ENCODE peak calls at places on chromosomes 2 and 18, in seven cellular contexts. L is MM.1S, Q is iPS DF 6.9, X is pancreas, A is cardiac muscle cell, P is NT2/D1, S is aorta. H is an unnamed sample. For H3K4me1, the result is how much of the 10 kb centered on the place peaks cover.

GRCh38 chr2:55856936-55857335 is 66.6 kb downstream of the EFEMP1 start:
- DNase-seq in L (no peak), P (no peak), Q (no peak), A (peak), X (no peak), S (no peak), H (no peak)

GRCh38 chr2:27545348-27546141 is 37.3 kb upstream of the ZNF512 start:
- DNase-seq in L (no peak), X (no peak), Q (no peak), S (no peak), A (peak), P (no peak), H (no peak)

GRCh38 chr18:32975166-32975441 is 202.3 kb upstream of the KLHL14 start:
- DNase-seq in P (no peak), Q (no peak), S (no peak), L (no peak), X (no peak), A (no peak), H (no peak)

GRCh38 chr2:17164550-17164949 is 353.7 kb downstream of the RAD51AP2 start:
- DNase-seq in X (no peak), S (no peak), P (no peak), A (no peak), L (no peak), Q (no peak), H (no peak)

GRCh38 chr18:59459352-59460059 is 100.4 kb upstream of the LMAN1 start:
- DNase-seq in P (no peak), S (no peak), Q (no peak), A (peak), X (no peak), L (peak), H (no peak)

GRCh38 chr2:169877406-169877805 is 50.2 kb downstream of the UBR3 start:
- DNase-seq in X (no peak), P (no peak), A (peak), S (no peak), Q (no peak), L (no peak), H (no peak)

GRCh38 chr2:2892892-2893291 is 484.7 kb downstream of the EIPR1 start:
- DNase-seq in P (no peak), S (no peak), Q (no peak), A (no peak), X (no peak), L (no peak), H (no peak)

GRCh38 chr2:191303349-191304005 is 58.3 kb downstream of the MYO1B start:
- DNase-seq in X (no peak), P (no peak), L (no peak), Q (no peak), S (no peak), A (no peak), H (no peak)

GRCh38 chr2:150860301-150860700 is 372.8 kb upstream of the RND3 start:
- DNase-seq in X (no peak), P (no peak), Q (no peak), L (no peak), S (no peak), A (no peak), H (no peak)

GRCh38 chr2:74910245-74910644 is 48.2 kb upstream of the POLE4 start:
- DNase-seq in X (no peak), Q (no peak), A (no peak), L (no peak), P (no peak), S (no peak), H (no peak)

GRCh38 chr2:66507673-66508127 is 72.8 kb downstream of the MEIS1 start:
- DNase-seq in P (peak), X (no peak), Q (peak), S (no peak), A (no peak), L (no peak), H (no peak)

GRCh38 chr2:187302146-187302545 is 145.9 kb downstream of the CALCRL start:
- DNase-seq in A (peak), S (no peak), Q (no peak), L (no peak), P (no peak), X (no peak), H (no peak)

GRCh38 chr2:126657146-126657635 is 1.2 kb downstream of the GYPC start:
- DNase-seq in P (no peak), Q (no peak), A (peak), L (peak), X (no peak), S (peak), H (peak)

GRCh38 chr18:70165936-70166335 is 39.6 kb downstream of the RTTN start:
- DNase-seq in X (no peak), S (no peak), Q (no peak), P (no peak), L (peak), A (no peak), H (no peak)

GRCh38 chr2:161954103-161954502 is 119.9 kb downstream of the DPP4 start:
- DNase-seq in P (no peak), A (no peak), Q (no peak), S (no peak), L (peak), X (no peak), H (no peak)

DNA sequence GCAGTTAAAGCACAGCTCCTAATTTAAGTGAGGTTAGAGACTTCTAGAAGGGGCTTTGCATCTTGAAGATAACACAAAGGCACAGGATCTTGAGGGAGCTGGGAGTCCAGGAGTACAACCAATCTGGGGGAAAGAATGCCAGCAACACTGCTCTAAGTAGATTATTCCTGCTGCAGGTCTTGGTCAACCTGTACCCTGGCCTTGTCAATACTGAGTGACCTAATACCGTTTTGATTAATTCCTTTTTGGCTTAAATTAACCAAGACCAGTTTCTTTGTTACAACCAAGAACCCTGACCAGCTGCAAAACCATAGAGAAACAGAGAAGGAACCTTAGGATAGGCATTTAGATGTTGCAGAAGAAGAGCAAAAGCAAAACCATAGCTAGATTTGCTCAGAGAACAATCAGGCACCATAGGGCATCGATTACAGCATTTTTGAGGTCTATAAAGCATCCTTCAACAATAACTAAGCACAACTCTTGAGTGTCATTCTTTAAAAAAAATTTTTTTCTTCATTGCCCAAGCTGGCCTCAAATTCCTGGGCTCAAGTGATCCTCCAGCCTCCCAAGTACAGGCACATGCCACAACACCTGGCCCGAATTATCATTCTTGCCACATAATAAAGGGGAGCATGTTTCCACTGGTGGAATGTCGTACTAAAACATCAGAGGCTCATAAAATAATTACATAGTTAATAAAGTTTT is 6.3 kb downstream of the STARD7 start:
- DNase-seq in X (no peak), Q (no peak), S (no peak), A (no peak), L (no peak), P (no peak), H (no peak)
- H3K4me1 ChIP-seq in X (half or more), Q (under half), S (under half), A (under half), L (under half), P (under half), H (under half)

GRCh38 chr2:64324746-64325410 is 129.1 kb upstream of the LGALSL start:
- DNase-seq in Q (no peak), P (no peak), A (no peak), X (no peak), S (no peak), L (no peak), H (no peak)

GRCh38 chr2:64327129-64327509 is 126.8 kb upstream of the LGALSL start:
- DNase-seq in L (no peak), S (no peak), Q (no peak), A (no peak), P (no peak), X (no peak), H (no peak)

GRCh38 chr2:64326578-64327050 is 127.3 kb upstream of the LGALSL start:
- DNase-seq in Q (no peak), S (no peak), A (no peak), L (no peak), P (no peak), X (no peak), H (no peak)

GRCh38 chr2:64325477-64325851 is 128.5 kb upstream of the LGALSL start:
- DNase-seq in S (no peak), P (no peak), L (no peak), Q (no peak), A (no peak), X (no peak), H (no peak)

GRCh38 chr2:64325852-64326577 is 127.9 kb upstream of the LGALSL start:
- DNase-seq in Q (no peak), X (no peak), S (no peak), A (no peak), P (no peak), L (peak), H (no peak)
- H3K4me3 ChIP-seq in Q (no peak), X (no peak), S (no peak), A (no peak), P (no peak), L (no peak), H (no peak)

GRCh38 chr2:120896126-120896525 is 160.5 kb downstream of the GLI2 start:
- DNase-seq in X (peak), L (no peak), Q (no peak), S (peak), A (no peak), P (no peak), H (no peak)
- H3K4me1 ChIP-seq in X (under half), L (under half), Q (under half), S (under half), A (under half), P (under half), H (under half)

DNA sequence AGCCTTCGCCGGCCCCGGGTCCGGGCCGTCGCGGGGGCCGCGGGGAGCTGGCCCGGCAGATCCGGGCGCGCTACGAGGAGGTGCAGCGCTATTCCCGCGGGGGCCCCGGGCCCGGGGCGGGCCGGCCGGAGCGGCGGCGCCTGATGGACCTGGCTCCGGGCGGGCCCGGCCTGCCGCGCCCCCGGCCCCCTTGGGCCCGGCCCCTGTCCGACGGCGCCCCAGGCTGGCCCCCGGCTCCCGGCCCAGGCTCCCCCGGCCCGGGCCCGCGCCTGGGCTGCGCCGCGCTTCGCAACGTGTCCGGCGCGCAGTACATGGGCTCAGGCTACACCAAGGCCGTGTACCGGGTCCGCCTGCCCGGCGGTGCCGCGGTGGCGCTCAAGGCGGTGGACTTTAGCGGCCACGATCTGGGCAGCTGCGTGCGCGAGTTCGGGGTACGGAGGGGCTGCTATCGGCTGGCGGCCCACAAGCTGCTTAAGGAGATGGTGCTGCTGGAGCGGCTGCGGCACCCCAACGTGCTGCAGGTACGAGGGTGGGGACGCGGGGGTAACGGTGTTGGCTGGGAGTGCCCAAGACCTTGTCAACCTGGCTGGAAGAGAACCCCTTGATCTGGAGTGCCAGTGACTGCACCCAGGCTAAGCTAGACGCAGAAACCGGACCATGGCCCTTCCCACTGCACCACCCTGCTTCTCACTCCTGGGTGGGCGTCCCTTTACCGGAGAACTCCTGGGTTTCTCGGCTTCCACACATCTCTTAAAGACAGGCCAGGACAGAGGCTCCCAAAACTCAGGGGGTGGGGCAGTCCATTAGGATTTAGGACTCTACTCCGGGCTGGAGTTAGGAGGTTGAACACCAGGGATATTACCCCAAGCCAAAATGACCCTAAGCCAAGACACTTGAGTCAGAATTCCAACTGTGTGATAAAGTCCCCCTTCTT is 764 bp downstream of the PKDCC start:
- DNase-seq in A (peak), L (no peak), Q (no peak), S (no peak), P (no peak), X (peak), H (peak)
- H3K4me3 ChIP-seq in A (peak), L (peak), Q (peak), S (peak), P (peak), X (peak), H (peak)

DNA sequence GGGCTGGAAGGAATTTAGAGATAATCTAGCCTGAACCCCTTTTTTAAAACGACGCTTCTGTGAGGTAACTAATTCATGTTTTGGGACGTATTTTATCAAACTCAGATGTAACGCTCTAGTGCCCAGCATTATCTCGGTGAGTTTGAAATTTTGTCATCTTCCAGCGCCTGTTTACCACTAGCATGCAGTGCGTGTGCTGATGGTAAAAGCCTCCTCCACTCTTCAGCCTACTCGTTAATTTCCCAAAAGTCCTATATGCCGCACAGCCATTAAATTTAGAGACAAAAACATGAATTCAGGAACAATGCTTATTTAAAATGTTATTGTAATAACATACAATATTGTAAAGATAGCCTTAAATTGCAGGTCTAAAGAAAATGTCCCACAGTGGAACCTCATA is 2.8 kb downstream of the ZCCHC2 start:
- DNase-seq in Q (no peak), P (no peak), A (no peak), X (no peak), S (no peak), L (no peak), H (no peak)
- H3K4me1 ChIP-seq in Q (under half), P (under half), A (under half), X (under half), S (under half), L (under half), H (under half)

GRCh38 chr18:65429601-65430000 is 321.2 kb upstream of the CDH7 start:
- DNase-seq in A (no peak), S (no peak), L (peak), X (no peak), P (no peak), Q (no peak), H (no peak)
- H3K4me3 ChIP-seq in A (no peak), S (no peak), L (peak), X (no peak), P (no peak), Q (no peak), H (no peak)

H was measured in ovary.